ENCODE peak calls at places on chromosomes 3 and 15, in eight cellular contexts. One of them, this sample, is unnamed.
A peak's percentile ranks its signal among the peaks of the same experiment; 100 is the strongest.

GRCh38 chr3:98232489-98232888 is 31.6 kb upstream of the OR5H6 start:
- DNase-seq in T1000: no peak
- DNase-seq in stimulated activated CD4-positive, alpha-beta T cell treated with anti-CD3 and anti-CD28 coated beads, TNF-alpha, amount 100 ng/mL, for 4 hours: no peak
- DNase-seq in activated CD4-positive, alpha-beta T cell treated with anti-CD3 and anti-CD28 coated beads, Interleukin-2, amount 50 U/mL, for 4 hours: no peak
- DNase-seq in GM03348: no peak
- DNase-seq in activated CD4-positive, CD25-positive, alpha-beta regulatory T cell treated with anti-CD3 and anti-CD28 coated beads, Interleukin-2, amount 50 U/mL, for 16 hours: no peak
- DNase-seq in NCI-H774: no peak
- DNase-seq in C1 segment of cervical spinal cord: no peak
- DNase-seq in this sample: no peak

GRCh38 chr3:171700653-171701052 is 109.6 kb downstream of the PLD1 start:
- DNase-seq in activated CD4-positive, CD25-positive, alpha-beta regulatory T cell treated with anti-CD3 and anti-CD28 coated beads, Interleukin-2, amount 50 U/mL, for 16 hours: no peak
- DNase-seq in C1 segment of cervical spinal cord: no peak
- DNase-seq in activated CD4-positive, alpha-beta T cell treated with anti-CD3 and anti-CD28 coated beads, Interleukin-2, amount 50 U/mL, for 4 hours: no peak
- DNase-seq in GM03348: no peak
- DNase-seq in NCI-H774: no peak
- DNase-seq in stimulated activated CD4-positive, alpha-beta T cell treated with anti-CD3 and anti-CD28 coated beads, TNF-alpha, amount 100 ng/mL, for 4 hours: no peak
- DNase-seq in T1000: no peak
- DNase-seq in this sample: no peak

GRCh38 chr3:50211930-50212329 is 6.9 kb downstream of the SLC38A3 start:
- DNase-seq in activated CD4-positive, CD25-positive, alpha-beta regulatory T cell treated with anti-CD3 and anti-CD28 coated beads, Interleukin-2, amount 50 U/mL, for 16 hours: no peak
- DNase-seq in stimulated activated CD4-positive, alpha-beta T cell treated with anti-CD3 and anti-CD28 coated beads, TNF-alpha, amount 100 ng/mL, for 4 hours: no peak
- DNase-seq in C1 segment of cervical spinal cord: no peak
- DNase-seq in GM03348: peak; percentile 83
- DNase-seq in T1000: no peak
- DNase-seq in NCI-H774: no peak
- DNase-seq in activated CD4-positive, alpha-beta T cell treated with anti-CD3 and anti-CD28 coated beads, Interleukin-2, amount 50 U/mL, for 4 hours: no peak
- DNase-seq in this sample: no peak

GRCh38 chr3:172530566-172530965 is 7.3 kb upstream of the TNFSF10 start:
- DNase-seq in C1 segment of cervical spinal cord: no peak
- DNase-seq in GM03348: no peak
- DNase-seq in stimulated activated CD4-positive, alpha-beta T cell treated with anti-CD3 and anti-CD28 coated beads, TNF-alpha, amount 100 ng/mL, for 4 hours: no peak
- DNase-seq in activated CD4-positive, alpha-beta T cell treated with anti-CD3 and anti-CD28 coated beads, Interleukin-2, amount 50 U/mL, for 4 hours: no peak
- DNase-seq in T1000: no peak
- DNase-seq in NCI-H774: no peak
- DNase-seq in activated CD4-positive, CD25-positive, alpha-beta regulatory T cell treated with anti-CD3 and anti-CD28 coated beads, Interleukin-2, amount 50 U/mL, for 16 hours: no peak
- DNase-seq in this sample: no peak

GRCh38 chr15:101451192-101451799 is 38.2 kb downstream of the PCSK6 start:
- DNase-seq in stimulated activated CD4-positive, alpha-beta T cell treated with anti-CD3 and anti-CD28 coated beads, TNF-alpha, amount 100 ng/mL, for 4 hours: no peak
- DNase-seq in NCI-H774: no peak
- DNase-seq in GM03348: peak; percentile 71
- DNase-seq in C1 segment of cervical spinal cord: no peak
- DNase-seq in activated CD4-positive, alpha-beta T cell treated with anti-CD3 and anti-CD28 coated beads, Interleukin-2, amount 50 U/mL, for 4 hours: no peak
- DNase-seq in activated CD4-positive, CD25-positive, alpha-beta regulatory T cell treated with anti-CD3 and anti-CD28 coated beads, Interleukin-2, amount 50 U/mL, for 16 hours: no peak
- DNase-seq in T1000: no peak
- DNase-seq in this sample: no peak

GRCh38 chr15:41115088-41115651 is 910 bp downstream of the INO80 start:
- DNase-seq in activated CD4-positive, CD25-positive, alpha-beta regulatory T cell treated with anti-CD3 and anti-CD28 coated beads, Interleukin-2, amount 50 U/mL, for 16 hours: peak; percentile 59
- DNase-seq in activated CD4-positive, alpha-beta T cell treated with anti-CD3 and anti-CD28 coated beads, Interleukin-2, amount 50 U/mL, for 4 hours: no peak
- DNase-seq in GM03348: peak; percentile 40
- DNase-seq in C1 segment of cervical spinal cord: no peak
- DNase-seq in stimulated activated CD4-positive, alpha-beta T cell treated with anti-CD3 and anti-CD28 coated beads, TNF-alpha, amount 100 ng/mL, for 4 hours: no peak
- DNase-seq in T1000: no peak
- DNase-seq in NCI-H774: peak; percentile 7
- DNase-seq in this sample: peak; percentile 23

GRCh38 chr3:156693166-156693565 is 18.8 kb downstream of the TIPARP start:
- DNase-seq in T1000: no peak
- DNase-seq in GM03348: peak; percentile 13
- DNase-seq in activated CD4-positive, CD25-positive, alpha-beta regulatory T cell treated with anti-CD3 and anti-CD28 coated beads, Interleukin-2, amount 50 U/mL, for 16 hours: no peak
- DNase-seq in C1 segment of cervical spinal cord: no peak
- DNase-seq in stimulated activated CD4-positive, alpha-beta T cell treated with anti-CD3 and anti-CD28 coated beads, TNF-alpha, amount 100 ng/mL, for 4 hours: no peak
- DNase-seq in NCI-H774: no peak
- DNase-seq in activated CD4-positive, alpha-beta T cell treated with anti-CD3 and anti-CD28 coated beads, Interleukin-2, amount 50 U/mL, for 4 hours: no peak
- DNase-seq in this sample: peak; percentile 36

GRCh38 chr3:183468424-183468823 is 40.0 kb upstream of the MCF2L2 start:
- DNase-seq in activated CD4-positive, CD25-positive, alpha-beta regulatory T cell treated with anti-CD3 and anti-CD28 coated beads, Interleukin-2, amount 50 U/mL, for 16 hours: no peak
- DNase-seq in C1 segment of cervical spinal cord: no peak
- DNase-seq in GM03348: no peak
- DNase-seq in stimulated activated CD4-positive, alpha-beta T cell treated with anti-CD3 and anti-CD28 coated beads, TNF-alpha, amount 100 ng/mL, for 4 hours: no peak
- DNase-seq in NCI-H774: no peak
- DNase-seq in T1000: no peak
- DNase-seq in activated CD4-positive, alpha-beta T cell treated with anti-CD3 and anti-CD28 coated beads, Interleukin-2, amount 50 U/mL, for 4 hours: no peak
- DNase-seq in this sample: no peak

GRCh38 chr15:57503051-57503702 is 88.5 kb upstream of the MYZAP start:
- DNase-seq in activated CD4-positive, alpha-beta T cell treated with anti-CD3 and anti-CD28 coated beads, Interleukin-2, amount 50 U/mL, for 4 hours: no peak
- DNase-seq in GM03348: no peak
- DNase-seq in NCI-H774: no peak
- DNase-seq in activated CD4-positive, CD25-positive, alpha-beta regulatory T cell treated with anti-CD3 and anti-CD28 coated beads, Interleukin-2, amount 50 U/mL, for 16 hours: no peak
- DNase-seq in stimulated activated CD4-positive, alpha-beta T cell treated with anti-CD3 and anti-CD28 coated beads, TNF-alpha, amount 100 ng/mL, for 4 hours: no peak
- DNase-seq in C1 segment of cervical spinal cord: no peak
- DNase-seq in T1000: no peak
- DNase-seq in this sample: no peak

GRCh38 chr3:195956577-195956976 is 48.2 kb upstream of the TNK2 start:
- DNase-seq in GM03348: no peak
- DNase-seq in activated CD4-positive, CD25-positive, alpha-beta regulatory T cell treated with anti-CD3 and anti-CD28 coated beads, Interleukin-2, amount 50 U/mL, for 16 hours: no peak
- DNase-seq in stimulated activated CD4-positive, alpha-beta T cell treated with anti-CD3 and anti-CD28 coated beads, TNF-alpha, amount 100 ng/mL, for 4 hours: no peak
- DNase-seq in C1 segment of cervical spinal cord: no peak
- DNase-seq in NCI-H774: no peak
- DNase-seq in activated CD4-positive, alpha-beta T cell treated with anti-CD3 and anti-CD28 coated beads, Interleukin-2, amount 50 U/mL, for 4 hours: no peak
- DNase-seq in T1000: no peak
- DNase-seq in this sample: no peak

GRCh38 chr3:27319304-27319703 is 49.9 kb downstream of the NEK10 start:
- DNase-seq in T1000: no peak
- DNase-seq in stimulated activated CD4-positive, alpha-beta T cell treated with anti-CD3 and anti-CD28 coated beads, TNF-alpha, amount 100 ng/mL, for 4 hours: no peak
- DNase-seq in GM03348: no peak
- DNase-seq in activated CD4-positive, alpha-beta T cell treated with anti-CD3 and anti-CD28 coated beads, Interleukin-2, amount 50 U/mL, for 4 hours: no peak
- DNase-seq in C1 segment of cervical spinal cord: no peak
- DNase-seq in activated CD4-positive, CD25-positive, alpha-beta regulatory T cell treated with anti-CD3 and anti-CD28 coated beads, Interleukin-2, amount 50 U/mL, for 16 hours: no peak
- DNase-seq in NCI-H774: no peak
- DNase-seq in this sample: no peak

GRCh38 chr15:95175914-95176658 is 944.7 kb downstream of the MCTP2 start:
- DNase-seq in NCI-H774: no peak
- DNase-seq in GM03348: no peak
- DNase-seq in T1000: no peak
- DNase-seq in activated CD4-positive, alpha-beta T cell treated with anti-CD3 and anti-CD28 coated beads, Interleukin-2, amount 50 U/mL, for 4 hours: no peak
- DNase-seq in activated CD4-positive, CD25-positive, alpha-beta regulatory T cell treated with anti-CD3 and anti-CD28 coated beads, Interleukin-2, amount 50 U/mL, for 16 hours: no peak
- DNase-seq in C1 segment of cervical spinal cord: no peak
- DNase-seq in stimulated activated CD4-positive, alpha-beta T cell treated with anti-CD3 and anti-CD28 coated beads, TNF-alpha, amount 100 ng/mL, for 4 hours: no peak
- DNase-seq in this sample: no peak

GRCh38 chr15:90340345-90340744 is 11.7 kb upstream of the ZNF774 start:
- DNase-seq in GM03348: no peak
- DNase-seq in NCI-H774: no peak
- DNase-seq in activated CD4-positive, alpha-beta T cell treated with anti-CD3 and anti-CD28 coated beads, Interleukin-2, amount 50 U/mL, for 4 hours: no peak
- DNase-seq in activated CD4-positive, CD25-positive, alpha-beta regulatory T cell treated with anti-CD3 and anti-CD28 coated beads, Interleukin-2, amount 50 U/mL, for 16 hours: no peak
- DNase-seq in stimulated activated CD4-positive, alpha-beta T cell treated with anti-CD3 and anti-CD28 coated beads, TNF-alpha, amount 100 ng/mL, for 4 hours: no peak
- DNase-seq in C1 segment of cervical spinal cord: no peak
- DNase-seq in T1000: no peak
- DNase-seq in this sample: no peak

GRCh38 chr3:56862352-56863062 is 60.8 kb upstream of the ARHGEF3 start:
- DNase-seq in NCI-H774: no peak
- DNase-seq in activated CD4-positive, alpha-beta T cell treated with anti-CD3 and anti-CD28 coated beads, Interleukin-2, amount 50 U/mL, for 4 hours: no peak
- DNase-seq in GM03348: peak; percentile 53
- DNase-seq in C1 segment of cervical spinal cord: peak; percentile 30
- DNase-seq in T1000: no peak
- DNase-seq in stimulated activated CD4-positive, alpha-beta T cell treated with anti-CD3 and anti-CD28 coated beads, TNF-alpha, amount 100 ng/mL, for 4 hours: no peak
- DNase-seq in activated CD4-positive, CD25-positive, alpha-beta regulatory T cell treated with anti-CD3 and anti-CD28 coated beads, Interleukin-2, amount 50 U/mL, for 16 hours: no peak
- DNase-seq in this sample: peak; percentile 74

GRCh38 chr15:92840149-92840548 is 60.0 kb upstream of the CHD2 start:
- DNase-seq in activated CD4-positive, alpha-beta T cell treated with anti-CD3 and anti-CD28 coated beads, Interleukin-2, amount 50 U/mL, for 4 hours: no peak
- DNase-seq in T1000: no peak
- DNase-seq in C1 segment of cervical spinal cord: no peak
- DNase-seq in GM03348: no peak
- DNase-seq in activated CD4-positive, CD25-positive, alpha-beta regulatory T cell treated with anti-CD3 and anti-CD28 coated beads, Interleukin-2, amount 50 U/mL, for 16 hours: no peak
- DNase-seq in NCI-H774: no peak
- DNase-seq in stimulated activated CD4-positive, alpha-beta T cell treated with anti-CD3 and anti-CD28 coated beads, TNF-alpha, amount 100 ng/mL, for 4 hours: no peak
- DNase-seq in this sample: no peak

GRCh38 chr3:40546811-40547210 is 22.1 kb downstream of the ZNF621 start:
- DNase-seq in activated CD4-positive, CD25-positive, alpha-beta regulatory T cell treated with anti-CD3 and anti-CD28 coated beads, Interleukin-2, amount 50 U/mL, for 16 hours: no peak
- DNase-seq in stimulated activated CD4-positive, alpha-beta T cell treated with anti-CD3 and anti-CD28 coated beads, TNF-alpha, amount 100 ng/mL, for 4 hours: no peak
- DNase-seq in GM03348: peak; percentile 87
- DNase-seq in activated CD4-positive, alpha-beta T cell treated with anti-CD3 and anti-CD28 coated beads, Interleukin-2, amount 50 U/mL, for 4 hours: no peak
- DNase-seq in NCI-H774: no peak
- DNase-seq in T1000: no peak
- DNase-seq in C1 segment of cervical spinal cord: no peak
- DNase-seq in this sample: peak; percentile 19

GRCh38 chr3:187740446-187741399 is 4.5 kb downstream of the BCL6 start:
- DNase-seq in GM03348: peak; percentile 72
- DNase-seq in activated CD4-positive, CD25-positive, alpha-beta regulatory T cell treated with anti-CD3 and anti-CD28 coated beads, Interleukin-2, amount 50 U/mL, for 16 hours: peak; percentile 45
- DNase-seq in T1000: peak; percentile 33
- DNase-seq in NCI-H774: peak; percentile 67
- DNase-seq in C1 segment of cervical spinal cord: peak; percentile 78
- DNase-seq in activated CD4-positive, alpha-beta T cell treated with anti-CD3 and anti-CD28 coated beads, Interleukin-2, amount 50 U/mL, for 4 hours: peak; percentile 64
- DNase-seq in stimulated activated CD4-positive, alpha-beta T cell treated with anti-CD3 and anti-CD28 coated beads, TNF-alpha, amount 100 ng/mL, for 4 hours: no peak
- DNase-seq in this sample: peak; percentile 84

GRCh38 chr3:150022406-150023238 is 51.9 kb upstream of the PFN2 start:
- DNase-seq in activated CD4-positive, alpha-beta T cell treated with anti-CD3 and anti-CD28 coated beads, Interleukin-2, amount 50 U/mL, for 4 hours: no peak
- DNase-seq in T1000: no peak
- DNase-seq in C1 segment of cervical spinal cord: no peak
- DNase-seq in GM03348: peak; percentile 42
- DNase-seq in activated CD4-positive, CD25-positive, alpha-beta regulatory T cell treated with anti-CD3 and anti-CD28 coated beads, Interleukin-2, amount 50 U/mL, for 16 hours: no peak
- DNase-seq in NCI-H774: no peak
- DNase-seq in stimulated activated CD4-positive, alpha-beta T cell treated with anti-CD3 and anti-CD28 coated beads, TNF-alpha, amount 100 ng/mL, for 4 hours: no peak
- DNase-seq in this sample: peak; percentile 33

GRCh38 chr15:35880896-35881295 is 334.9 kb upstream of the DPH6 start:
- DNase-seq in NCI-H774: no peak
- DNase-seq in C1 segment of cervical spinal cord: no peak
- DNase-seq in activated CD4-positive, alpha-beta T cell treated with anti-CD3 and anti-CD28 coated beads, Interleukin-2, amount 50 U/mL, for 4 hours: no peak
- DNase-seq in activated CD4-positive, CD25-positive, alpha-beta regulatory T cell treated with anti-CD3 and anti-CD28 coated beads, Interleukin-2, amount 50 U/mL, for 16 hours: no peak
- DNase-seq in GM03348: no peak
- DNase-seq in T1000: no peak
- DNase-seq in stimulated activated CD4-positive, alpha-beta T cell treated with anti-CD3 and anti-CD28 coated beads, TNF-alpha, amount 100 ng/mL, for 4 hours: no peak
- DNase-seq in this sample: no peak

GRCh38 chr3:154161806-154162205 is 40.6 kb downstream of the ARHGEF26 start:
- DNase-seq in NCI-H774: no peak
- DNase-seq in activated CD4-positive, alpha-beta T cell treated with anti-CD3 and anti-CD28 coated beads, Interleukin-2, amount 50 U/mL, for 4 hours: no peak
- DNase-seq in GM03348: no peak
- DNase-seq in stimulated activated CD4-positive, alpha-beta T cell treated with anti-CD3 and anti-CD28 coated beads, TNF-alpha, amount 100 ng/mL, for 4 hours: no peak
- DNase-seq in C1 segment of cervical spinal cord: no peak
- DNase-seq in T1000: no peak
- DNase-seq in activated CD4-positive, CD25-positive, alpha-beta regulatory T cell treated with anti-CD3 and anti-CD28 coated beads, Interleukin-2, amount 50 U/mL, for 16 hours: no peak
- DNase-seq in this sample: no peak

This sample was measured in HFFc6.